ENCODE peak calls at places on chromosome 17, in ten cellular contexts. One of them, this sample, is unnamed.

GRCh38 chr17:29390856-29391631 is 881 bp downstream of the TAOK1 start:
- DNase-seq in HL-60: peak; percentile 73
- DNase-seq in AG09309: no peak
- DNase-seq in GM23338: peak; percentile 64
- DNase-seq in MM.1S: no peak
- DNase-seq in transverse colon: peak; percentile 25
- DNase-seq in fibroblast of the aortic adventitia: no peak
- DNase-seq in neural progenitor cell: peak; percentile 72
- DNase-seq in uterus: peak; percentile 22
- DNase-seq in A673: peak; percentile 49
- DNase-seq in this sample: no peak

GRCh38 chr17:40063915-40064531 is 1.3 kb downstream of the THRA start:
- DNase-seq in MM.1S: no peak
- DNase-seq in AG09309: no peak
- DNase-seq in uterus: no peak
- DNase-seq in transverse colon: no peak
- DNase-seq in A673: no peak
- DNase-seq in neural progenitor cell: no peak
- DNase-seq in HL-60: peak; percentile 63
- DNase-seq in fibroblast of the aortic adventitia: no peak
- DNase-seq in GM23338: no peak
- DNase-seq in this sample: no peak

GRCh38 chr17:79612468-79613194 is 1.8 kb upstream of the RBFOX3 start:
- DNase-seq in neural progenitor cell: peak; percentile 92
- DNase-seq in transverse colon: peak; percentile 58
- DNase-seq in MM.1S: peak; percentile 52
- DNase-seq in fibroblast of the aortic adventitia: peak; percentile 4
- DNase-seq in AG09309: no peak
- DNase-seq in A673: peak; percentile 74
- DNase-seq in HL-60: peak; percentile 34
- DNase-seq in GM23338: peak; percentile 94
- DNase-seq in uterus: no peak
- DNase-seq in this sample: no peak

GRCh38 chr17:59387351-59388069 is 56.1 kb downstream of the YPEL2 start:
- DNase-seq in MM.1S: no peak
- DNase-seq in fibroblast of the aortic adventitia: peak; percentile 13
- DNase-seq in HL-60: no peak
- DNase-seq in A673: no peak
- DNase-seq in GM23338: no peak
- DNase-seq in neural progenitor cell: no peak
- DNase-seq in uterus: peak; percentile 29
- DNase-seq in AG09309: no peak
- DNase-seq in transverse colon: no peak
- DNase-seq in this sample: no peak

GRCh38 chr17:4045477-4045876 is 81.2 kb upstream of the ATP2A3 start:
- DNase-seq in HL-60: no peak
- DNase-seq in neural progenitor cell: no peak
- DNase-seq in uterus: no peak
- DNase-seq in fibroblast of the aortic adventitia: no peak
- DNase-seq in transverse colon: no peak
- DNase-seq in GM23338: no peak
- DNase-seq in A673: no peak
- DNase-seq in AG09309: no peak
- DNase-seq in MM.1S: no peak
- DNase-seq in this sample: no peak

GRCh38 chr17:28620010-28620409 is 6.0 kb upstream of the RSKR start:
- DNase-seq in transverse colon: no peak
- DNase-seq in neural progenitor cell: no peak
- DNase-seq in fibroblast of the aortic adventitia: no peak
- DNase-seq in HL-60: no peak
- DNase-seq in A673: no peak
- DNase-seq in uterus: no peak
- DNase-seq in AG09309: no peak
- DNase-seq in GM23338: no peak
- DNase-seq in MM.1S: no peak
- DNase-seq in this sample: no peak

GRCh38 chr17:6531575-6531974 is 24.8 kb downstream of the PITPNM3 start:
- DNase-seq in uterus: no peak
- DNase-seq in MM.1S: no peak
- DNase-seq in AG09309: no peak
- DNase-seq in fibroblast of the aortic adventitia: no peak
- DNase-seq in HL-60: no peak
- DNase-seq in neural progenitor cell: no peak
- DNase-seq in GM23338: no peak
- DNase-seq in A673: no peak
- DNase-seq in transverse colon: no peak
- DNase-seq in this sample: no peak

GRCh38 chr17:13582776-13583414 is 18.8 kb downstream of the HS3ST3A1 start:
- DNase-seq in MM.1S: no peak
- DNase-seq in uterus: no peak
- DNase-seq in neural progenitor cell: no peak
- DNase-seq in fibroblast of the aortic adventitia: no peak
- DNase-seq in A673: no peak
- DNase-seq in transverse colon: no peak
- DNase-seq in GM23338: no peak
- DNase-seq in HL-60: no peak
- DNase-seq in AG09309: no peak
- DNase-seq in this sample: no peak

GRCh38 chr17:79045830-79046500 is 22.0 kb downstream of the C1QTNF1 start:
- DNase-seq in HL-60: peak; percentile 58
- DNase-seq in AG09309: no peak
- DNase-seq in GM23338: peak; percentile 87
- DNase-seq in fibroblast of the aortic adventitia: peak; percentile 76
- DNase-seq in uterus: peak; percentile 63
- DNase-seq in transverse colon: peak; percentile 74
- DNase-seq in MM.1S: peak; percentile 45
- DNase-seq in neural progenitor cell: peak; percentile 82
- DNase-seq in A673: peak; percentile 76
- DNase-seq in this sample: no peak

GRCh38 chr17:38885044-38885727 is 15.3 kb downstream of the LASP1 start:
- DNase-seq in transverse colon: peak; percentile 55
- DNase-seq in MM.1S: no peak
- DNase-seq in AG09309: no peak
- DNase-seq in fibroblast of the aortic adventitia: no peak
- DNase-seq in GM23338: no peak
- DNase-seq in neural progenitor cell: peak; percentile 5
- DNase-seq in A673: no peak
- DNase-seq in HL-60: no peak
- DNase-seq in uterus: no peak
- DNase-seq in this sample: no peak

GRCh38 chr17:38885728-38886642 is 16.1 kb downstream of the LASP1 start:
- DNase-seq in HL-60: no peak
- DNase-seq in MM.1S: no peak
- DNase-seq in A673: no peak
- DNase-seq in fibroblast of the aortic adventitia: peak; percentile 39
- DNase-seq in AG09309: no peak
- DNase-seq in neural progenitor cell: peak; percentile 90
- DNase-seq in transverse colon: no peak
- DNase-seq in uterus: no peak
- DNase-seq in GM23338: peak; percentile 78
- DNase-seq in this sample: no peak

GRCh38 chr17:38881600-38882191 is 11.8 kb downstream of the LASP1 start:
- DNase-seq in HL-60: peak; percentile 80
- DNase-seq in GM23338: no peak
- DNase-seq in fibroblast of the aortic adventitia: peak; percentile 90
- DNase-seq in neural progenitor cell: peak; percentile 6
- DNase-seq in MM.1S: no peak
- DNase-seq in A673: peak; percentile 76
- DNase-seq in transverse colon: peak; percentile 60
- DNase-seq in AG09309: no peak
- DNase-seq in uterus: peak; percentile 74
- DNase-seq in this sample: no peak

GRCh38 chr17:38886643-38887010 is 16.8 kb downstream of the LASP1 start:
- DNase-seq in fibroblast of the aortic adventitia: no peak
- DNase-seq in neural progenitor cell: no peak
- DNase-seq in uterus: no peak
- DNase-seq in MM.1S: no peak
- DNase-seq in GM23338: no peak
- DNase-seq in HL-60: no peak
- DNase-seq in transverse colon: peak; percentile 49
- DNase-seq in AG09309: no peak
- DNase-seq in A673: no peak
- DNase-seq in this sample: no peak

DNA sequence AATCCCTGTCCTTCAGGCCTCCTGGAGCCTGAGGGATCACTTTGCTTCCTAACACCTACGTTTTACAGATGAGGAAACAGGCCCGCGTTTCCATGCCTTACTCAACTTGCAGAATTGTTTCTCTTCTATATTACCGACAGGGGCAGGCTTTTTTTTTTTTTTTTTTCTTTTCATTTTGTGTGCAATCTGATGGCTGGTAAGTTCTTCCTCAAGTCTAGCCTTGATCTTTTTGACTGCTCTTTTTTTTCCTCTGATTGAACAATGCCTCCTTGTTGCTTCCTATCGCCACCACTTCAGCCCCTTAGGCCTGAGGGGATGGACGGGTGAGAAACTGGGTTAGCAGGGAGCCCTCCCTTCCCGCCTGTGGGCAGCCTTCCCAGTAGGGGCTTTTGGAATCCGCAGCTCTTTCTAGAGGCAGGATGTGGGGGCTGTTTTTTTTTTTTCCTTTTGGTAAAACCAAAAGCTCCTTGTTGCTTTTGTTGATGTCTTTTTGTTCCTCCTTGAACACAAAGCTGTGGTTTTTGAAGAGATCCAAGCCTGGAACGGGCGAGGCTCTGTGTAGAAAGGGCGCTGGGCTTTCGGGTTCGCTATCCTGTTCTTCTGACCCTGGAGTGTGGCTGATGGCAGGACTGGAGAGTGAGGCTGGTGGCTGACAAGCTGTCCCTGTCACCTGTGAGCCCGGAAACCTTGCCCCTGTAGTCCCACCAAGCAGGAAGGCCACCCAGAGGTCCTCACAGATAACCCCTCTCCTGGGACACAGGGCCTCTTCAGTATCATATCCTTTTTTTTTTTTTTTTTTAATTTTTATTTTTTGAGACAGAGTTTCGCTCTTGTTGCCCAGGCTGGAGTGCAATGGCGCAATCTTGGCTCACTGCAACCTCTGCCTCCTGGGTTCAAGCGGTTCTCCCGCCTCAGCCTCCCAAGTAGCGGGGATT is 14.0 kb downstream of the LASP1 start:
- DNase-seq in AG09309: no peak
- DNase-seq in uterus: no peak
- DNase-seq in transverse colon: no peak
- DNase-seq in fibroblast of the aortic adventitia: no peak
- DNase-seq in A673: no peak
- DNase-seq in MM.1S: no peak
- DNase-seq in GM23338: peak; percentile 60
- DNase-seq in HL-60: no peak
- DNase-seq in neural progenitor cell: peak; percentile 77
- DNase-seq in this sample: no peak
- H3K4me3 ChIP-seq in AG09309: no peak overlapping the region
- H3K4me3 ChIP-seq in uterus: no peak overlapping the region
- H3K4me3 ChIP-seq in transverse colon: no peak overlapping the region
- H3K4me3 ChIP-seq in fibroblast of the aortic adventitia: no peak overlapping the region
- H3K4me3 ChIP-seq in A673: no peak overlapping the region
- H3K4me3 ChIP-seq in MM.1S: no peak overlapping the region
- H3K4me3 ChIP-seq in GM23338: no peak overlapping the region
- H3K4me3 ChIP-seq in HL-60: no peak overlapping the region
- H3K4me3 ChIP-seq in neural progenitor cell: peak overlapping the region; percentile 36
- H3K4me3 ChIP-seq in this sample: no peak overlapping the region

DNA sequence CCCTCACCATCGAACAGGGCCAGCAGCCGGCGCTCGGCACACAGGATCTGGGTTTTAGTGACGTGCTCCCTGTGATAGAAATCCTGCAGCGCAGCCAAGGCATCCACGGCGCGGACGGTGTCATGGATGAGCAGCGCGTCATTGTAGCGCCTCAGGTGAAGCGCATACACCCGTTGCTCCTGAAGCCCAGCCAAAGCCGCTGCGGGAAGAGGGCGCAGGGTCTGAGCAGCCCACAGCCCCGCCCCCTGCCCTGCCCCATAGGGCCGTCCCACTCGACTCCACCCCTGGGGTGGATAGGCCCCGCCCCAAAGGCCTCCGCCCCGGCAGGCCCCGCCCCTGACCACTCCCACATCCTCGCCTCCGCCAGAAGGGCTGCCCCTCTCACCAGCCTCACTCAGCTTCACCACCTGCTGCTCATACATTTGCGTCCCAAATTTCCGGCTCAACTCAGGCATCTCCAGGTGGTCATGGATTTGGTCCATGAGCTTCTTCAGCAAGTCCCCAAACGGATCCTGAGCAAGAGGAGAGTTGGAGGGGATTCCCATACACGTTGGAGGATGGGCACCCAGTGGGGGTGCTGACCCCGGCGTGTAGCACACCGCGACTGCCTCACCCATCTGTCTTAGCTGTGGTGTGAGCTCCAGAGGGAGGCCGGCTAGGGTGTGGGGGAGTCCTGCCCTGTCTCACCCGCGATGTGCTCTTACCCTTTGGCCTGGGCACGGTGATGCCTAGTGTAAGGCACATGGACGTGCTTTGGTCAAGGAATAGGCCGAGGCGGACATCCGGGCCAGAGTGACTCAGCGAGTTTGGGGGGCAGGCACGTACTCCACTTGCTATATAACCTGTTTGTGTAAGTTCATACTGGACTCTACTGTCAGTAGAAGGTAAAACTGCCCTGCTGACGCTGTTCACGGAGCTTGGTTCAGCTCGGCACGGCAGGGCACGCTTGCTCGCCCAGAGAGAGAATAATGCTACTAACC is 4.6 kb downstream of the DHX58 start:
- DNase-seq in AG09309: no peak
- DNase-seq in MM.1S: peak; percentile 82
- DNase-seq in HL-60: peak; percentile 81
- DNase-seq in A673: peak; percentile 45
- DNase-seq in GM23338: peak; percentile 97
- DNase-seq in uterus: peak; percentile 66
- DNase-seq in fibroblast of the aortic adventitia: no peak
- DNase-seq in transverse colon: peak; percentile 92
- DNase-seq in neural progenitor cell: peak; percentile 97
- DNase-seq in this sample: no peak
- TF ChIP-seq CTCF in AG09309: no peak
- TF ChIP-seq CTCF in MM.1S: no peak
- TF ChIP-seq CTCF in HL-60: no peak
- TF ChIP-seq CTCF in A673: no peak
- TF ChIP-seq CTCF in GM23338: no peak
- TF ChIP-seq CTCF in uterus: no peak
- TF ChIP-seq CTCF in fibroblast of the aortic adventitia: no peak
- TF ChIP-seq CTCF in transverse colon: no peak
- TF ChIP-seq CTCF in neural progenitor cell: no peak
- TF ChIP-seq CTCF in this sample: no peak

GRCh38 chr17:44209786-44210341 is 9.6 kb downstream of the UBTF start:
- DNase-seq in A673: no peak
- DNase-seq in GM23338: no peak
- DNase-seq in AG09309: no peak
- DNase-seq in uterus: no peak
- DNase-seq in HL-60: peak; percentile 75
- DNase-seq in fibroblast of the aortic adventitia: no peak
- DNase-seq in neural progenitor cell: no peak
- DNase-seq in MM.1S: no peak
- DNase-seq in transverse colon: no peak
- DNase-seq in this sample: no peak
- H3K4me3 ChIP-seq in A673: no peak overlapping the region
- H3K4me3 ChIP-seq in GM23338: no peak overlapping the region
- H3K4me3 ChIP-seq in AG09309: no peak overlapping the region
- H3K4me3 ChIP-seq in uterus: no peak overlapping the region
- H3K4me3 ChIP-seq in HL-60: no peak overlapping the region
- H3K4me3 ChIP-seq in fibroblast of the aortic adventitia: no peak overlapping the region
- H3K4me3 ChIP-seq in neural progenitor cell: no peak overlapping the region
- H3K4me3 ChIP-seq in MM.1S: peak overlapping the region; percentile 41
- H3K4me3 ChIP-seq in transverse colon: no peak overlapping the region
- H3K4me3 ChIP-seq in this sample: no peak overlapping the region

DNA sequence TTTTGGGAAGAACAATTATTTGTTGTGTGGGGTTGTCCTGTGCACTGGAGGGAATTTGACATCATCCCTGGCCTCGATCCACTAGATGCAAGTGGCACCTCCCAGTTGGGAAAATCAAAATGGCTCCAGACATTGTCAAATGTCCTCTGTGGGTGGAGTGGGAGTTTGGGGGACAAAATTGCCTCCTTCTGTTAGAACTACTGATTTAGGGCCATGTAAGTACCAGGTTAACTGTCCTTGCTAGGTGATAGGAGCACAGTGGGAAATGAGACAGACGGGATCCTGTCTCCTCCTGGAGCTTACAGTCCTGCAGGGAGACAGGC is 56.8 kb downstream of the ARHGAP23 start:
- DNase-seq in A673: no peak
- DNase-seq in MM.1S: no peak
- DNase-seq in transverse colon: no peak
- DNase-seq in neural progenitor cell: no peak
- DNase-seq in fibroblast of the aortic adventitia: no peak
- DNase-seq in GM23338: no peak
- DNase-seq in uterus: no peak
- DNase-seq in AG09309: no peak
- DNase-seq in HL-60: no peak
- DNase-seq in this sample: no peak
- TF ChIP-seq CTCF in A673: no peak
- TF ChIP-seq CTCF in MM.1S: no peak
- TF ChIP-seq CTCF in transverse colon: no peak
- TF ChIP-seq CTCF in neural progenitor cell: no peak
- TF ChIP-seq CTCF in fibroblast of the aortic adventitia: no peak
- TF ChIP-seq CTCF in GM23338: peak; percentile 6
- TF ChIP-seq CTCF in uterus: no peak
- TF ChIP-seq CTCF in AG09309: no peak
- TF ChIP-seq CTCF in HL-60: no peak
- TF ChIP-seq CTCF in this sample: no peak

This sample was measured in retinal pigment epithelial cell.